ENCODE peak calls at places on chromosomes 11 and 22, in four cellular contexts. One of them, this sample, is unnamed. For H4K20me1, the result is how much of the 10 kb centered on the place peaks cover.

GRCh38 chr11:118763038-118763437 is 27.9 kb downstream of the DDX6 start:
- DNase-seq in HCT116: no peak
- DNase-seq in neural progenitor cell: no peak
- DNase-seq in OCI-LY7: no peak
- DNase-seq in this sample: no peak

GRCh38 chr11:102410382-102410784 is 42.2 kb downstream of the TMEM123 start:
- DNase-seq in OCI-LY7: no peak
- DNase-seq in HCT116: no peak
- DNase-seq in neural progenitor cell: no peak
- DNase-seq in this sample: no peak

GRCh38 chr11:68584097-68584496 is 100.2 kb upstream of the GAL start:
- DNase-seq in HCT116: no peak
- DNase-seq in neural progenitor cell: peak
- DNase-seq in OCI-LY7: peak
- DNase-seq in this sample: peak

GRCh38 chr11:74268451-74268850 is 43.0 kb downstream of the P4HA3 start:
- DNase-seq in neural progenitor cell: no peak
- DNase-seq in HCT116: no peak
- DNase-seq in OCI-LY7: no peak
- DNase-seq in this sample: peak

GRCh38 chr11:72752088-72752914 is at the start of gene ARAP1:
- DNase-seq in OCI-LY7: peak
- DNase-seq in HCT116: peak
- DNase-seq in neural progenitor cell: peak
- DNase-seq in this sample: peak

GRCh38 chr22:18024956-18025720 is 777 bp upstream of the MICAL3 start:
- DNase-seq in OCI-LY7: peak
- DNase-seq in neural progenitor cell: no peak
- DNase-seq in HCT116: no peak
- DNase-seq in this sample: no peak

GRCh38 chr11:3220521-3221407 is 2.2 kb upstream of the MRGPRG start:
- DNase-seq in HCT116: no peak
- DNase-seq in OCI-LY7: no peak
- DNase-seq in neural progenitor cell: no peak
- DNase-seq in this sample: no peak

GRCh38 chr22:39348909-39349505 is 784 bp upstream of the SYNGR1 start:
- DNase-seq in HCT116: no peak
- DNase-seq in OCI-LY7: no peak
- DNase-seq in neural progenitor cell: peak
- DNase-seq in this sample: no peak

GRCh38 chr11:78207532-78208256 is 19.0 kb downstream of the USP35 start:
- DNase-seq in HCT116: no peak
- DNase-seq in OCI-LY7: no peak
- DNase-seq in neural progenitor cell: no peak
- DNase-seq in this sample: no peak

GRCh38 chr11:71251159-71251721 is 1.1 kb downstream of the SHANK2 start:
- DNase-seq in OCI-LY7: no peak
- DNase-seq in neural progenitor cell: peak
- DNase-seq in HCT116: no peak
- DNase-seq in this sample: peak

GRCh38 chr22:45538284-45538683 is 35.6 kb downstream of the FBLN1 start:
- DNase-seq in neural progenitor cell: no peak
- DNase-seq in OCI-LY7: no peak
- DNase-seq in HCT116: no peak
- DNase-seq in this sample: no peak

GRCh38 chr11:126232683-126233082 is 21.1 kb downstream of the FAM118B start:
- DNase-seq in OCI-LY7: no peak
- DNase-seq in neural progenitor cell: no peak
- DNase-seq in HCT116: no peak
- DNase-seq in this sample: peak

GRCh38 chr22:39556970-39557811 is 13.4 kb upstream of the CACNA1I start:
- DNase-seq in OCI-LY7: no peak
- DNase-seq in neural progenitor cell: peak
- DNase-seq in HCT116: no peak
- DNase-seq in this sample: no peak

GRCh38 chr11:134052988-134053945 is 15.6 kb upstream of the JAM3 start:
- DNase-seq in neural progenitor cell: no peak
- DNase-seq in OCI-LY7: no peak
- DNase-seq in HCT116: no peak
- DNase-seq in this sample: no peak

GRCh38 chr22:49201046-49201970 is 626.4 kb downstream of the BRD1 start:
- DNase-seq in OCI-LY7: no peak
- DNase-seq in HCT116: no peak
- DNase-seq in neural progenitor cell: no peak
- DNase-seq in this sample: no peak

GRCh38 chr11:86676533-86677154 is 4.2 kb upstream of the ME3 start:
- DNase-seq in neural progenitor cell: peak
- DNase-seq in HCT116: peak
- DNase-seq in OCI-LY7: peak
- DNase-seq in this sample: peak

GRCh38 chr11:130449996-130450419 is 1.6 kb downstream of the ADAMTS15 start:
- DNase-seq in HCT116: no peak
- DNase-seq in neural progenitor cell: peak
- DNase-seq in OCI-LY7: no peak
- DNase-seq in this sample: no peak

GRCh38 chr11:61912991-61913698 is 4.2 kb downstream of the RAB3IL1 start:
- DNase-seq in neural progenitor cell: no peak
- DNase-seq in HCT116: no peak
- DNase-seq in OCI-LY7: no peak
- DNase-seq in this sample: no peak

GRCh38 chr11:133966924-133967598 is 10.3 kb upstream of the IGSF9B start:
- DNase-seq in HCT116: no peak
- DNase-seq in neural progenitor cell: peak
- DNase-seq in OCI-LY7: no peak
- DNase-seq in this sample: no peak

GRCh38 chr22:29121124-29121523 is 48.3 kb downstream of the KREMEN1 start:
- DNase-seq in neural progenitor cell: no peak
- DNase-seq in HCT116: no peak
- DNase-seq in OCI-LY7: no peak
- DNase-seq in this sample: no peak

GRCh38 chr11:58505849-58506248 is 2.1 kb downstream of the OR5B21 start:
- DNase-seq in neural progenitor cell: no peak
- DNase-seq in OCI-LY7: no peak
- DNase-seq in HCT116: no peak
- DNase-seq in this sample: no peak

GRCh38 chr11:61728940-61729219 is 23.6 kb upstream of the MYRF start:
- DNase-seq in neural progenitor cell: no peak
- DNase-seq in OCI-LY7: no peak
- DNase-seq in HCT116: peak
- DNase-seq in this sample: peak

GRCh38 chr11:108115495-108116140 is 5.7 kb upstream of the ACAT1 start:
- DNase-seq in neural progenitor cell: peak
- DNase-seq in OCI-LY7: peak
- DNase-seq in HCT116: no peak
- DNase-seq in this sample: peak

GRCh38 chr11:114291381-114291780 is 4.8 kb upstream of the NNMT start:
- DNase-seq in HCT116: no peak
- DNase-seq in neural progenitor cell: no peak
- DNase-seq in OCI-LY7: no peak
- DNase-seq in this sample: no peak

GRCh38 chr11:116262370-116262769 is 510.4 kb downstream of the BUD13 start:
- DNase-seq in OCI-LY7: no peak
- DNase-seq in neural progenitor cell: no peak
- DNase-seq in HCT116: no peak
- DNase-seq in this sample: no peak

GRCh38 chr11:35235944-35236666 is 97.1 kb downstream of the CD44 start:
- DNase-seq in neural progenitor cell: no peak
- DNase-seq in HCT116: peak
- DNase-seq in OCI-LY7: no peak
- DNase-seq in this sample: peak

GRCh38 chr11:6233984-6234313 is 487 bp downstream of the FHIP1B start:
- DNase-seq in HCT116: no peak
- DNase-seq in OCI-LY7: no peak
- DNase-seq in neural progenitor cell: peak
- DNase-seq in this sample: no peak

GRCh38 chr11:96393753-96394348 is 4.0 kb downstream of the JRKL start:
- DNase-seq in neural progenitor cell: peak
- DNase-seq in HCT116: peak
- DNase-seq in OCI-LY7: peak
- DNase-seq in this sample: peak

GRCh38 chr11:64801591-64802369 is 1.2 kb downstream of the MAP4K2 start:
- DNase-seq in neural progenitor cell: no peak
- DNase-seq in OCI-LY7: peak
- DNase-seq in HCT116: no peak
- DNase-seq in this sample: no peak

GRCh38 chr22:19942886-19943664 is 1.5 kb upstream of the TXNRD2 start:
- DNase-seq in OCI-LY7: peak
- DNase-seq in neural progenitor cell: peak
- DNase-seq in HCT116: no peak
- DNase-seq in this sample: peak

GRCh38 chr11:107712342-107712741 is 486 bp upstream of the SLN start:
- DNase-seq in HCT116: no peak
- DNase-seq in OCI-LY7: no peak
- DNase-seq in neural progenitor cell: no peak
- DNase-seq in this sample: no peak

GRCh38 chr11:118663929-118664328 is 15.5 kb downstream of the TREH start:
- DNase-seq in HCT116: no peak
- DNase-seq in OCI-LY7: no peak
- DNase-seq in neural progenitor cell: no peak
- DNase-seq in this sample: no peak

GRCh38 chr11:120184946-120185677 is 25.7 kb upstream of the OAF start:
- DNase-seq in HCT116: no peak
- DNase-seq in neural progenitor cell: no peak
- DNase-seq in OCI-LY7: no peak
- DNase-seq in this sample: no peak

GRCh38 chr11:112630496-112630895 is 330.7 kb upstream of the NCAM1 start:
- DNase-seq in OCI-LY7: no peak
- DNase-seq in HCT116: no peak
- DNase-seq in neural progenitor cell: no peak
- DNase-seq in this sample: no peak

GRCh38 chr11:112631333-112631732 is 329.9 kb upstream of the NCAM1 start:
- DNase-seq in neural progenitor cell: no peak
- DNase-seq in HCT116: no peak
- DNase-seq in OCI-LY7: no peak
- DNase-seq in this sample: no peak

GRCh38 chr11:112625816-112626215 is 335.4 kb upstream of the NCAM1 start:
- DNase-seq in neural progenitor cell: peak
- DNase-seq in OCI-LY7: no peak
- DNase-seq in HCT116: no peak
- DNase-seq in this sample: no peak

GRCh38 chr11:112628676-112629075 is 332.5 kb upstream of the NCAM1 start:
- DNase-seq in HCT116: no peak
- DNase-seq in OCI-LY7: no peak
- DNase-seq in neural progenitor cell: no peak
- DNase-seq in this sample: no peak

GRCh38 chr11:112627588-112628045 is 333.6 kb upstream of the NCAM1 start:
- DNase-seq in OCI-LY7: no peak
- DNase-seq in neural progenitor cell: no peak
- DNase-seq in HCT116: no peak
- DNase-seq in this sample: no peak
- TF ChIP-seq EZH2phosphoT487 in OCI-LY7: no peak
- TF ChIP-seq EZH2phosphoT487 in neural progenitor cell: no peak
- TF ChIP-seq EZH2phosphoT487 in HCT116: no peak
- TF ChIP-seq EZH2phosphoT487 in this sample: no peak

GRCh38 chr11:12166299-12167092 is 56.1 kb downstream of the MICAL2 start:
- DNase-seq in OCI-LY7: no peak
- DNase-seq in HCT116: no peak
- DNase-seq in neural progenitor cell: no peak
- DNase-seq in this sample: no peak

GRCh38 chr11:12162652-12163051 is 52.3 kb downstream of the MICAL2 start:
- DNase-seq in HCT116: no peak
- DNase-seq in OCI-LY7: no peak
- DNase-seq in neural progenitor cell: no peak
- DNase-seq in this sample: no peak

GRCh38 chr11:12163181-12163841 is 52.9 kb downstream of the MICAL2 start:
- DNase-seq in HCT116: no peak
- DNase-seq in OCI-LY7: no peak
- DNase-seq in neural progenitor cell: no peak
- DNase-seq in this sample: peak

GRCh38 chr11:12165237-12165875 is 55.0 kb downstream of the MICAL2 start:
- DNase-seq in HCT116: no peak
- DNase-seq in neural progenitor cell: no peak
- DNase-seq in OCI-LY7: no peak
- DNase-seq in this sample: peak

GRCh38 chr11:12164061-12165014 is 53.9 kb downstream of the MICAL2 start:
- DNase-seq in OCI-LY7: no peak
- DNase-seq in HCT116: peak
- DNase-seq in neural progenitor cell: no peak
- DNase-seq in this sample: peak
- H3K27ac ChIP-seq in OCI-LY7: no peak
- H3K27ac ChIP-seq in HCT116: peak
- H3K27ac ChIP-seq in neural progenitor cell: no peak
- H3K27ac ChIP-seq in this sample: peak

GRCh38 chr11:69718147-69718546 is 14.3 kb upstream of the FGF19 start:
- DNase-seq in OCI-LY7: peak
- DNase-seq in HCT116: no peak
- DNase-seq in neural progenitor cell: peak
- DNase-seq in this sample: peak
- H4K20me1 ChIP-seq in OCI-LY7: under half
- H4K20me1 ChIP-seq in HCT116: under half
- H4K20me1 ChIP-seq in neural progenitor cell: under half
- H4K20me1 ChIP-seq in this sample: under half

GRCh38 chr11:128568166-128568778 is 19.1 kb downstream of the ETS1 start:
- DNase-seq in HCT116: no peak
- DNase-seq in OCI-LY7: no peak
- DNase-seq in neural progenitor cell: no peak
- DNase-seq in this sample: no peak
- TF ChIP-seq EZH2phosphoT487 in HCT116: no peak
- TF ChIP-seq EZH2phosphoT487 in OCI-LY7: no peak
- TF ChIP-seq EZH2phosphoT487 in neural progenitor cell: no peak
- TF ChIP-seq EZH2phosphoT487 in this sample: no peak

DNA sequence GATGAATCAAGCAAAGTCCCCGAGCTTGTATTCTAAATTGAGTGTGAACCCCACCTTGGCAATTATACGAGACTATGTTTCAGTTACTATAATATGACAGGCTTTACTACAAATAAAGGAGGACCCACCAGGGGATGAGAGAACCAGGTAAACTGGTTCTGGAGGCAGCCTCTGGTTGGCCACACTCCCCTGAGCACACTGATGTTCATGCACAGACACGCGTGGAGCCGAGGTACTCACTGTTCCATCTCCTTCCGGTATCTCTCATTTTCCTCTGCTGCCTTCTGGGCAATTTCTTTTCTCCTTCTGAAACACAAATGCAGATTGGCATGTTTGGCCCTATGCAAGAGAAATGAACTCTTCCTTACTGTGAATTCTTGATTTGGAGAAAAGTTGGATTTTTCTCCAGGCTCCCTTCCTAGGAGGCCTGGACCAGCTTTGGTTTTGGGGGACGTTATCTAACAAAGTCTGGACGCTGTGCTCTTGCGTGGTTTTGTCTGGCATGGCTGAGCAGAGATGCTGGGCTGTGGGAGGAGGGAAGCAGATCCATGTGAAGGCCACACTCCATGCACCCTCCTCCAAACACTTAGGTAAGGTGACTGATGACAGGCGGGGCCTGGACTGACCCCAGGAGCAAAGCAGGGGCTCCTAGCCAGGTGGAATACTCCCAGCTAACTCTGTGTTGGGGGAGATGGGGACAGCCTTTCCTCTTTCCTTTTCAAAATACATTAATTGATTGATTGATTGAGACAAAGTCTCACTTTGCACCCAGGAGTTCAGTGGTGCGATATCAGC is 22.9 kb downstream of the USH1C start:
- DNase-seq in OCI-LY7: no peak
- DNase-seq in HCT116: no peak
- DNase-seq in neural progenitor cell: no peak
- DNase-seq in this sample: no peak
- H3K27ac ChIP-seq in OCI-LY7: no peak
- H3K27ac ChIP-seq in HCT116: no peak
- H3K27ac ChIP-seq in neural progenitor cell: no peak
- H3K27ac ChIP-seq in this sample: no peak